ENCODE peak calls at places on chromosome 14, in eight cellular contexts. L is amygdala, U is Kasumi-1, A is aorta, J is PC-3, K is NCI-H1436, E is GM12891, H is NCI-H1105 treated with DMSO at 0.1 percent for 48 hours. P is an unnamed sample.

GRCh38 chr14:68632591-68632895 is 160.3 kb downstream of the ZFP36L1 start:
- DNase-seq in L (no peak), U (no peak), A (peak; percentile 70), J (no peak), K (no peak), E (no peak), H (no peak), P (no peak)

GRCh38 chr14:55715889-55716288 is 135.9 kb downstream of the KTN1 start:
- DNase-seq in L (no peak), U (no peak), A (no peak), J (no peak), K (no peak), E (no peak), H (no peak), P (no peak)

GRCh38 chr14:39038542-39038941 is 64.5 kb downstream of the SEC23A start:
- DNase-seq in L (no peak), U (peak; percentile 4), A (no peak), J (no peak), K (no peak), E (no peak), H (no peak), P (no peak)

GRCh38 chr14:56189306-56189705 is 71.1 kb downstream of the PELI2 start:
- DNase-seq in L (no peak), U (no peak), A (no peak), J (peak; percentile 77), K (no peak), E (no peak), H (no peak), P (no peak)

GRCh38 chr14:56512521-56512920 is 67.1 kb upstream of the TMEM260 start:
- DNase-seq in L (no peak), U (no peak), A (no peak), J (no peak), K (no peak), E (no peak), H (no peak), P (no peak)

GRCh38 chr14:71636076-71636475 is 296.2 kb upstream of the RGS6 start:
- DNase-seq in L (no peak), U (no peak), A (no peak), J (no peak), K (no peak), E (no peak), H (no peak), P (no peak)

GRCh38 chr14:102097441-102098135 is 10.7 kb upstream of the HSP90AA1 start:
- DNase-seq in L (no peak), U (no peak), A (peak; percentile 47), J (peak; percentile 71), K (no peak), E (no peak), H (no peak), P (no peak)

GRCh38 chr14:96960598-96961116 is 163.5 kb downstream of the VRK1 start:
- DNase-seq in L (no peak), U (peak; percentile 34), A (no peak), J (no peak), K (no peak), E (no peak), H (no peak), P (no peak)

GRCh38 chr14:102900631-102901571 is 21.6 kb upstream of the AMN start:
- DNase-seq in L (no peak), U (no peak), A (peak; percentile 59), J (no peak), K (no peak), E (peak; percentile 37), H (no peak), P (no peak)

GRCh38 chr14:50013198-50013918 is 103.0 kb downstream of the VCPKMT start:
- DNase-seq in L (no peak), U (no peak), A (no peak), J (peak; percentile 95), K (no peak), E (no peak), H (no peak), P (no peak)

GRCh38 chr14:37592288-37593274 is 2.5 kb downstream of the FOXA1 start:
- DNase-seq in L (no peak), U (no peak), A (peak; percentile 72), J (peak; percentile 52), K (no peak), E (no peak), H (peak; percentile 48), P (no peak)

GRCh38 chr14:24275524-24276139 is 4.2 kb upstream of the RABGGTA start:
- DNase-seq in L (no peak), U (no peak), A (peak; percentile 40), J (no peak), K (no peak), E (no peak), H (no peak), P (no peak)

GRCh38 chr14:23953464-23954278 is at the start of gene DHRS4:
- DNase-seq in L (peak; percentile 78), U (peak; percentile 80), A (peak; percentile 94), J (peak; percentile 84), K (peak; percentile 76), E (peak; percentile 64), H (peak; percentile 88), P (peak; percentile 73)

GRCh38 chr14:69106451-69106850 is 46.5 kb downstream of the DCAF5 start:
- DNase-seq in L (no peak), U (no peak), A (no peak), J (no peak), K (no peak), E (no peak), H (no peak), P (no peak)

GRCh38 chr14:96297000-96297399 is 41.0 kb downstream of the BDKRB1 start:
- DNase-seq in L (no peak), U (peak; percentile 42), A (no peak), J (peak; percentile 40), K (peak; percentile 19), E (no peak), H (peak; percentile 55), P (no peak)

GRCh38 chr14:67618617-67619063 is 1.1 kb upstream of the ARG2 start:
- DNase-seq in L (no peak), U (peak; percentile 94), A (no peak), J (peak; percentile 80), K (peak; percentile 55), E (peak; percentile 34), H (peak; percentile 73), P (peak; percentile 1)

GRCh38 chr14:100543471-100544455 is 43.5 kb downstream of the BEGAIN start:
- DNase-seq in L (no peak), U (no peak), A (no peak), J (no peak), K (no peak), E (no peak), H (no peak), P (no peak)

GRCh38 chr14:54299393-54300363 is 97.1 kb upstream of the CDKN3 start:
- DNase-seq in L (no peak), U (no peak), A (no peak), J (no peak), K (no peak), E (no peak), H (no peak), P (no peak)

GRCh38 chr14:62667515-62667914 is 377.7 kb downstream of the KCNH5 start:
- DNase-seq in L (no peak), U (no peak), A (no peak), J (peak; percentile 13), K (peak; percentile 54), E (no peak), H (peak; percentile 5), P (no peak)

GRCh38 chr14:97833291-97833690 is 1036.1 kb downstream of the VRK1 start:
- DNase-seq in L (no peak), U (no peak), A (no peak), J (no peak), K (no peak), E (no peak), H (no peak), P (no peak)

GRCh38 chr14:91870001-91870400 is 2.7 kb upstream of the TC2N start:
- DNase-seq in L (no peak), U (no peak), A (no peak), J (peak; percentile 59), K (no peak), E (no peak), H (no peak), P (no peak)

P was measured in substantia nigra.